ENCODE peak calls at places on chromosomes 4 and X, in seven cellular contexts. C is fibroblast of lung, U is A549, H is coronary artery, K is hepatocyte, M is ascending aorta, E is H7. R is an unnamed sample.

GRCh38 chr4:900721-901120 is 31.4 kb downstream of the GAK start:
- DNase-seq in C (no peak), U (no peak), H (no peak), K (no peak), M (no peak), E (no peak), R (no peak)

GRCh38 chrX:8404958-8405357 is 59.7 kb upstream of the VCX3B start:
- DNase-seq in C (no peak), U (no peak), H (no peak), K (no peak), M (no peak), E (no peak), R (no peak)

GRCh38 chrX:153921511-153922285 is 4.4 kb downstream of the ARHGAP4 start:
- DNase-seq in C (no peak), U (no peak), H (no peak), K (no peak), M (no peak), E (no peak), R (no peak)

GRCh38 chr4:81021526-81021944 is 9.0 kb upstream of the BMP3 start:
- DNase-seq in C (no peak), U (no peak), H (no peak), K (no peak), M (no peak), E (no peak), R (no peak)

GRCh38 chrX:97858592-97858991 is 974.9 kb downstream of the RPA4 start:
- DNase-seq in C (peak), U (no peak), H (no peak), K (no peak), M (no peak), E (no peak), R (no peak)

GRCh38 chr4:17814140-17814539 is 3.4 kb downstream of the NCAPG start:
- DNase-seq in C (peak), U (no peak), H (no peak), K (no peak), M (no peak), E (no peak), R (no peak)

GRCh38 chr4:113760094-113760851 is 1.3 kb downstream of the CAMK2D start:
- DNase-seq in C (peak), U (peak), H (peak), K (peak), M (no peak), E (peak), R (peak)

GRCh38 chr4:71906096-71906495 is 122.2 kb upstream of the GC start:
- DNase-seq in C (no peak), U (no peak), H (no peak), K (no peak), M (no peak), E (no peak), R (no peak)

GRCh38 chr4:2417196-2417764 is 1.2 kb downstream of the ZFYVE28 start:
- DNase-seq in C (no peak), U (no peak), H (no peak), K (peak), M (no peak), E (peak), R (no peak)

GRCh38 chr4:3655485-3656429 is 110.4 kb upstream of the ADRA2C start:
- DNase-seq in C (no peak), U (no peak), H (no peak), K (no peak), M (no peak), E (peak), R (peak)

GRCh38 chrX:154308108-154308946 is 12.7 kb downstream of the TKTL1 start:
- DNase-seq in C (peak), U (peak), H (no peak), K (peak), M (no peak), E (peak), R (peak)

GRCh38 chr4:186669735-186670134 is 53.9 kb downstream of the FAT1 start:
- DNase-seq in C (no peak), U (no peak), H (no peak), K (no peak), M (no peak), E (no peak), R (no peak)

GRCh38 chrX:49878128-49878833 is 1.0 kb upstream of the USP27X start:
- DNase-seq in C (no peak), U (no peak), H (no peak), K (no peak), M (no peak), E (no peak), R (no peak)

GRCh38 chr4:174561556-174561955 is 39.3 kb upstream of the HPGD start:
- DNase-seq in C (peak), U (no peak), H (no peak), K (no peak), M (no peak), E (no peak), R (peak)

GRCh38 chr4:146442801-146443200 is 78.9 kb downstream of the SLC10A7 start:
- DNase-seq in C (peak), U (no peak), H (no peak), K (no peak), M (no peak), E (no peak), R (peak)

GRCh38 chr4:3724319-3725231 is 41.6 kb upstream of the ADRA2C start:
- DNase-seq in C (no peak), U (no peak), H (no peak), K (no peak), M (no peak), E (peak), R (peak)

GRCh38 chrX:39974228-39974627 is 123.5 kb downstream of the BCOR start:
- DNase-seq in C (no peak), U (no peak), H (no peak), K (no peak), M (no peak), E (peak), R (no peak)

GRCh38 chr4:1582227-1582626 is 101.9 kb downstream of the FAM53A start:
- DNase-seq in C (no peak), U (no peak), H (no peak), K (no peak), M (no peak), E (peak), R (no peak)

GRCh38 chrX:33195698-33196097 is 15.7 kb downstream of the DMD start:
- DNase-seq in C (no peak), U (no peak), H (no peak), K (no peak), M (no peak), E (no peak), R (no peak)

GRCh38 chr4:85084371-85085170 is 118.1 kb upstream of the WDFY3 start:
- DNase-seq in C (peak), U (peak), H (no peak), K (peak), M (no peak), E (peak), R (peak)

GRCh38 chr4:87425711-87426110 is 3.3 kb downstream of the NUDT9 start:
- DNase-seq in C (no peak), U (no peak), H (no peak), K (no peak), M (no peak), E (no peak), R (no peak)

GRCh38 chrX:3807906-3808305 is 94.5 kb upstream of the PRKX start:
- DNase-seq in C (no peak), U (no peak), H (no peak), K (no peak), M (no peak), E (peak), R (no peak)

GRCh38 chr4:184596617-184597185 is 52.5 kb downstream of the CASP3 start:
- DNase-seq in C (no peak), U (no peak), H (no peak), K (peak), M (no peak), E (no peak), R (no peak)

GRCh38 chr4:144450526-144450925 is 195.4 kb upstream of the HHIP start:
- DNase-seq in C (no peak), U (no peak), H (no peak), K (no peak), M (no peak), E (no peak), R (no peak)

GRCh38 chr4:146124023-146124680 is 51.4 kb upstream of the LSM6 start:
- DNase-seq in C (no peak), U (no peak), H (no peak), K (no peak), M (no peak), E (peak), R (peak)

GRCh38 chrX:150088042-150088441 is 149.8 kb upstream of the EOLA2 start:
- DNase-seq in C (no peak), U (no peak), H (no peak), K (no peak), M (no peak), E (no peak), R (no peak)

GRCh38 chrX:25012793-25013592 is 2.8 kb downstream of the ARX start:
- DNase-seq in C (no peak), U (peak), H (no peak), K (no peak), M (no peak), E (peak), R (no peak)

GRCh38 chrX:40628506-40628905 is 5.3 kb downstream of the MPC1L start:
- DNase-seq in C (peak), U (no peak), H (no peak), K (no peak), M (no peak), E (no peak), R (no peak)

GRCh38 chr4:3123201-3123671 is 48.8 kb downstream of the HTT start:
- DNase-seq in C (peak), U (no peak), H (no peak), K (peak), M (no peak), E (no peak), R (peak)

GRCh38 chrX:119647552-119648420 is 41.6 kb upstream of the NKRF start:
- DNase-seq in C (no peak), U (no peak), H (no peak), K (no peak), M (no peak), E (no peak), R (no peak)

GRCh38 chr4:85682391-85682790 is 207.4 kb downstream of the ARHGAP24 start:
- DNase-seq in C (no peak), U (no peak), H (no peak), K (no peak), M (no peak), E (no peak), R (no peak)

GRCh38 chr4:7945709-7946380 is 6.2 kb upstream of the AFAP1 start:
- DNase-seq in C (peak), U (no peak), H (no peak), K (no peak), M (no peak), E (no peak), R (no peak)

GRCh38 chr4:143411527-143412480 is 75.1 kb downstream of the GAB1 start:
- DNase-seq in C (peak), U (no peak), H (no peak), K (no peak), M (no peak), E (no peak), R (peak)

GRCh38 chr4:150136481-150136880 is 58.2 kb downstream of the DCLK2 start:
- DNase-seq in C (peak), U (no peak), H (no peak), K (no peak), M (no peak), E (no peak), R (no peak)

GRCh38 chrX:2735270-2735669 is 16.6 kb upstream of the XG start:
- DNase-seq in C (no peak), U (no peak), H (no peak), K (no peak), M (no peak), E (no peak), R (no peak)

DNA sequence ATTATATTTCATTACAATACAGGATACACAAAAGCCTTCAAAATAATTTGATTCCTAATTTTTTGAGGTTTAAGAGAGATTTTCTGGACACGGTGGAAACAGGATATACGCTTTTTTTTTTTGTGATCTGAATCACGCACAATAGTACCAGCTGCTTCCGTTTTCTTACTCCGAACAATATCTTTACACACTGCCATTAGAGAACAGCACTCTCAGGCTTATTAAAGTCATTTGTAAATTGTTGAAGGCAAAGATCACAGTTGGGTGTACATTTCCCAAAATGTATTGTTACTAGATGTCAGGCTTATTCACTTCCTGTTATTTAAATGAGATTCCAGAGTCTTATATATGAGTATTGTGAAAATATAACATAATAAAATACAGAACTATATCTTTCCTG is 71.5 kb downstream of the TMEM47 start:
- DNase-seq in C (no peak), U (no peak), H (no peak), K (no peak), M (no peak), E (no peak), R (peak)
- H3K4me3 ChIP-seq in C (no peak), U (no peak), H (no peak), K (no peak), M (no peak), E (no peak), R (peak)

DNA sequence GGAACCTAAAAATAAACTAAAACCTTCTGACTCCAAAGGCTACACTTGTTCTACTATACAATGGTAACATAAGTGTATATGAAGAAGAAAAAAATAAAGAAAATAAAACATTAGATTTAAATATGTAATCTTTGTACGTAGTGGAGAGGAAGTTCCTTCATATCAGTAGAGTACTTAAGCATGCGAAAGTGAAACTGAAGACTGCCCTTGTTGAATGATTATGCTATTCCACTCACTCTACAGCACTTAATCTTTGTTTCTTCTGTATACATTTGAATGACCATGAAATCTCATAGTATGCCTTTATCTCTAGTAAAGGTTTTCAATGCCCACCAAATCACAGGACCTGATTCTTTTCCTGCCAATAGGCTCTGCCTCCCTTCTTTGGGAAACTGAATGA is 78.9 kb downstream of the NDST3 start:
- DNase-seq in C (peak), U (no peak), H (no peak), K (no peak), M (no peak), E (no peak), R (no peak)
- H3K4me3 ChIP-seq in C (no peak), U (no peak), H (no peak), K (no peak), M (no peak), E (no peak), R (no peak)

DNA sequence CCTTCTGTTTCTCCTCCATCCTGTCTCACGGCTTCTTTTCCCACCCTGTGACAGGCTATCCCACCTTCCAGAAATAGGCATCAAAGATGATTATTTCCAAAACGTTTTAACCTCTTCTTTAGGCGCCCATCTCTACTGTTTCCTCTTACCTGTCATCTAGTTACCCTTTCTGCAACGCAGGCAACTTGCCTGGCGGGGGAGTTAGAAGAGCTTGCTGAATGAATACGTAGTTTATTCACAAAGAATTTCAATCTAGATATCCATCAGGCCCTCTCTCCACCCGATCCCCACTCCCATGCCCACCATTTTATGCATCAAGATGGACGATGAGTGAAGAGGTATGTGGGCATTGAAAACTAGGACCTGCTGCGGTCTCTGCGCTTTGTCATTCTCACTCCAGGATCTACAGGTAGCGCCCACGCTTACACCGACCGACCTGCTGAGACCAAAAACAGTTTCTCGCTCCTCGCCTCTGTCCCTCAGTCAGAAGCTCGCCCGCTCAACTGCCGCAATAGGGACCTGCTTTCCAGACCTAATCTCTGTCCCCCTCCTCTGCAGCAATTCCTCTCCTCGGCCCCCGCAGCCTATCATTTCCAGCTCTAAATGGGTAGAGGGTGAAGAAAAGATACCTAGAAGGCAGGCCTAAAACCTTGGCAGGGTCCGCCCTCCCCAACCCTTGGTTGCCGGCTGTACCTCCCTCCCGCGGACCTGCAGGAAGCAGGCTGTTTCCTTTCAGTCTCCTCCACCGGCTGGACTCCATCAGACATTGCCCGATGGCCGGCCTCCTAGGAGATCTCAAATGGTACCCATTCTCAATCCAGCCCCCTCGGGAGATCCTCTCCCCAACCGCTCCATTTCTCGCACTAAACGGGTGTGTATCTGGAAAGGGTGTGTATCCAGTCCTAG is 624 bp downstream of the BEX5 start:
- DNase-seq in C (no peak), U (no peak), H (no peak), K (no peak), M (no peak), E (no peak), R (no peak)
- H3K4me3 ChIP-seq in C (no peak), U (no peak), H (peak), K (no peak), M (peak), E (peak), R (peak)

GRCh38 chr4:119025440-119025839 is 110.2 kb upstream of the MYOZ2 start:
- DNase-seq in C (peak), U (no peak), H (no peak), K (peak), M (no peak), E (no peak), R (peak)

GRCh38 chr4:119027815-119028214 is 107.8 kb upstream of the MYOZ2 start:
- DNase-seq in C (no peak), U (no peak), H (no peak), K (no peak), M (no peak), E (no peak), R (no peak)

GRCh38 chr4:119025916-119026661 is 109.5 kb upstream of the MYOZ2 start:
- DNase-seq in C (peak), U (peak), H (peak), K (peak), M (no peak), E (no peak), R (peak)

GRCh38 chr4:119028296-119028695 is 107.3 kb upstream of the MYOZ2 start:
- DNase-seq in C (no peak), U (no peak), H (no peak), K (no peak), M (no peak), E (no peak), R (no peak)

DNA sequence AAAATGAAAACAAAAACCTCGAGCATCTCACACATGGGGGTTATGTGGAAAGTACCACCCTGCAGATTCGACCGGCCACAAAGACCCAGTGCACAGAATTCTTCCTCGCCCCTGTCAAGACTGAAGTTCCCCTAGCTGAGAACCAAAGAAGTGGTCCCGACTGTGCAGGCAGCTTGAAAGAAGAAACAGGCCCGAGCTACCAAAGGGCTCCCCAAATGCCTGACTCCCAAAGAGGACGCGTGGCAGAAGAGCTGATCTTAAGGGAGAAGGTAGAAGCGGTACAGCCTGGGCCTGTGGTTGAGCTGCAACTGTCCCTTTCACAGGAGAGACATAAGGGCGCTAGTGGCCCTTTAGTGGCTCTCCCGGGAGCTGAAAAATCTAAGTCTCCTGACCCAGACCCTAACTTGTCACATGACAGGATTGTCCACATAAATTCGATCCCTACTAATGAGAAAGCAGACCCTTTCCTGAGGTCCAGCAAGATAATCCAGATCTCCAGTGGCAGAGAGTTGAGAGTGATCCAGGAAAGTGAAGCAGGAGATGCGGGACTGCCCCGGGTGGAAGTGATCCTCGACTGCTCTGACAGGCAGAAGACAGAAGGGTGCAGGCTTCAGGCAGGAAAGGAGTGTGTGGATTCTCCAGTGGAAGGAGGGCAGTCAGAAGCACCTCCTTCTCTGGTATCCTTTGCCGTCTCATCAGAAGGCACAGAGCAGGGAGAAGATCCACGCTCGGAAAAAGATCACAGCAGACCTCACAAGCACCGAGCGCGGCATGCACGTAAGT is 108.8 kb upstream of the MYOZ2 start:
- DNase-seq in C (no peak), U (peak), H (peak), K (no peak), M (no peak), E (no peak), R (no peak)
- H3K4me3 ChIP-seq in C (no peak), U (peak), H (peak), K (no peak), M (peak), E (no peak), R (no peak)

GRCh38 chr4:78568640-78569261 is 17.2 kb downstream of the ANXA3 start:
- DNase-seq in C (no peak), U (no peak), H (no peak), K (no peak), M (no peak), E (no peak), R (no peak)

GRCh38 chr4:78565971-78566372 is 14.4 kb downstream of the ANXA3 start:
- DNase-seq in C (peak), U (peak), H (no peak), K (peak), M (no peak), E (no peak), R (no peak)

GRCh38 chr4:78567502-78568075 is 16.0 kb downstream of the ANXA3 start:
- DNase-seq in C (no peak), U (no peak), H (no peak), K (no peak), M (no peak), E (no peak), R (no peak)

GRCh38 chr4:78566834-78567501 is 15.4 kb downstream of the ANXA3 start:
- DNase-seq in C (no peak), U (no peak), H (no peak), K (no peak), M (no peak), E (no peak), R (no peak)

DNA sequence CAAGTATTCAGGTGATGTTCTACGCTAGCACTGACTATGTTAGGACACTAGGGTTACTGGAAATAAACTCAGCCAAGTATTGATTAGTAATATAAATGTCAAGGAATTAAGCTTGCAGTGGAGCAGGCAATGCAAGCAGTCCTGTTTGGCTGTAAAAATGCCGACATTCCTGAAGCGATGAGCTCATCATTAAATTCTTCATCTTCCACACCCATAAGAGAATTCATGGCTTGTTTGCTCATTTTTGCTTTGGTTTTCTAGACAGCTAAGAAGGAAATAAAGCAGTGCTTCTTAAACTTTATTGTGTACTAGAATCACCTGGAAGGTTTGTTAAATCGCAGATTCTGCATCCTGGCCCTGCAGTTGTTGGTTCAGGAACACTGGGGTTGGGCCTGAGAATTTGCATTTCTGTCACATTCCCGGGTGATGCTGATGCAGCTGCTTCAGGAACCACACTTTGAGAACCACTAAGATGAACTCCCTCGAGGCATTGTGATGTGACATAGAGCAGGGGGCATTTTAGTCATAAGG is 17.8 kb downstream of the ANXA3 start:
- DNase-seq in C (peak), U (peak), H (no peak), K (peak), M (no peak), E (no peak), R (peak)
- H3K4me3 ChIP-seq in C (no peak), U (peak), H (no peak), K (no peak), M (no peak), E (no peak), R (no peak)